ENCODE peak calls at places on chromosome 22, in six cellular contexts. One of them, this sample, is unnamed.

GRCh38 chr22:35721954-35722353 is 4.3 kb downstream of the APOL5 start:
- DNase-seq in GDM1: no peak
- DNase-seq in stimulated activated CD4-positive, alpha-beta T cell treated with anti-CD3 and anti-CD28 coated beads, Interleukin-12 subunit alpha, Interleukin-12 subunit beta, amount 100 ng/mL, for 4 hours: no peak
- DNase-seq in amniotic epithelial cell: no peak
- DNase-seq in HTR-8/SVneo: no peak
- DNase-seq in astrocyte of the spinal cord: no peak
- DNase-seq in this sample: no peak

GRCh38 chr22:26648011-26648497 is 9.3 kb upstream of the MIAT start:
- DNase-seq in GDM1: no peak
- DNase-seq in stimulated activated CD4-positive, alpha-beta T cell treated with anti-CD3 and anti-CD28 coated beads, Interleukin-12 subunit alpha, Interleukin-12 subunit beta, amount 100 ng/mL, for 4 hours: no peak
- DNase-seq in amniotic epithelial cell: no peak
- DNase-seq in HTR-8/SVneo: no peak
- DNase-seq in astrocyte of the spinal cord: no peak
- DNase-seq in this sample: no peak

GRCh38 chr22:26174280-26174679 is 5.0 kb downstream of the SEZ6L start:
- DNase-seq in GDM1: no peak
- DNase-seq in stimulated activated CD4-positive, alpha-beta T cell treated with anti-CD3 and anti-CD28 coated beads, Interleukin-12 subunit alpha, Interleukin-12 subunit beta, amount 100 ng/mL, for 4 hours: no peak
- DNase-seq in amniotic epithelial cell: no peak
- DNase-seq in HTR-8/SVneo: no peak
- DNase-seq in astrocyte of the spinal cord: no peak
- DNase-seq in this sample: no peak

GRCh38 chr22:45585946-45586540 is 83.4 kb downstream of the FBLN1 start:
- DNase-seq in GDM1: no peak
- DNase-seq in stimulated activated CD4-positive, alpha-beta T cell treated with anti-CD3 and anti-CD28 coated beads, Interleukin-12 subunit alpha, Interleukin-12 subunit beta, amount 100 ng/mL, for 4 hours: no peak
- DNase-seq in amniotic epithelial cell: no peak
- DNase-seq in HTR-8/SVneo: no peak
- DNase-seq in astrocyte of the spinal cord: no peak
- DNase-seq in this sample: no peak

GRCh38 chr22:41314821-41315220 is 13.5 kb downstream of the ZC3H7B start:
- DNase-seq in GDM1: no peak
- DNase-seq in stimulated activated CD4-positive, alpha-beta T cell treated with anti-CD3 and anti-CD28 coated beads, Interleukin-12 subunit alpha, Interleukin-12 subunit beta, amount 100 ng/mL, for 4 hours: no peak
- DNase-seq in amniotic epithelial cell: no peak
- DNase-seq in HTR-8/SVneo: no peak
- DNase-seq in astrocyte of the spinal cord: no peak
- DNase-seq in this sample: no peak

GRCh38 chr22:43066844-43067385 is 22.3 kb downstream of the TTLL1 start:
- DNase-seq in GDM1: no peak
- DNase-seq in stimulated activated CD4-positive, alpha-beta T cell treated with anti-CD3 and anti-CD28 coated beads, Interleukin-12 subunit alpha, Interleukin-12 subunit beta, amount 100 ng/mL, for 4 hours: no peak
- DNase-seq in amniotic epithelial cell: peak
- DNase-seq in HTR-8/SVneo: peak
- DNase-seq in astrocyte of the spinal cord: peak
- DNase-seq in this sample: no peak

GRCh38 chr22:49155809-49156580 is 671.7 kb downstream of the BRD1 start:
- DNase-seq in GDM1: no peak
- DNase-seq in stimulated activated CD4-positive, alpha-beta T cell treated with anti-CD3 and anti-CD28 coated beads, Interleukin-12 subunit alpha, Interleukin-12 subunit beta, amount 100 ng/mL, for 4 hours: no peak
- DNase-seq in amniotic epithelial cell: no peak
- DNase-seq in HTR-8/SVneo: no peak
- DNase-seq in astrocyte of the spinal cord: no peak
- DNase-seq in this sample: no peak

GRCh38 chr22:44341431-44342346 is 28.9 kb upstream of the SHISAL1 start:
- DNase-seq in GDM1: no peak
- DNase-seq in stimulated activated CD4-positive, alpha-beta T cell treated with anti-CD3 and anti-CD28 coated beads, Interleukin-12 subunit alpha, Interleukin-12 subunit beta, amount 100 ng/mL, for 4 hours: no peak
- DNase-seq in amniotic epithelial cell: peak
- DNase-seq in HTR-8/SVneo: no peak
- DNase-seq in astrocyte of the spinal cord: peak
- DNase-seq in this sample: no peak

GRCh38 chr22:31730344-31730711 is 19.6 kb downstream of the PRR14L start:
- DNase-seq in GDM1: no peak
- DNase-seq in stimulated activated CD4-positive, alpha-beta T cell treated with anti-CD3 and anti-CD28 coated beads, Interleukin-12 subunit alpha, Interleukin-12 subunit beta, amount 100 ng/mL, for 4 hours: no peak
- DNase-seq in amniotic epithelial cell: no peak
- DNase-seq in HTR-8/SVneo: no peak
- DNase-seq in astrocyte of the spinal cord: no peak
- DNase-seq in this sample: no peak

GRCh38 chr22:50243704-50244419 is 961 bp downstream of the TUBGCP6 start:
- DNase-seq in GDM1: no peak
- DNase-seq in stimulated activated CD4-positive, alpha-beta T cell treated with anti-CD3 and anti-CD28 coated beads, Interleukin-12 subunit alpha, Interleukin-12 subunit beta, amount 100 ng/mL, for 4 hours: no peak
- DNase-seq in amniotic epithelial cell: no peak
- DNase-seq in HTR-8/SVneo: no peak
- DNase-seq in astrocyte of the spinal cord: no peak
- DNase-seq in this sample: no peak

GRCh38 chr22:38131399-38131798 is 20.9 kb upstream of the BAIAP2L2 start:
- DNase-seq in GDM1: no peak
- DNase-seq in stimulated activated CD4-positive, alpha-beta T cell treated with anti-CD3 and anti-CD28 coated beads, Interleukin-12 subunit alpha, Interleukin-12 subunit beta, amount 100 ng/mL, for 4 hours: no peak
- DNase-seq in amniotic epithelial cell: no peak
- DNase-seq in HTR-8/SVneo: no peak
- DNase-seq in astrocyte of the spinal cord: no peak
- DNase-seq in this sample: no peak

GRCh38 chr22:22395230-22395629 is 113.3 kb downstream of the ZNF280B start:
- DNase-seq in GDM1: peak
- DNase-seq in stimulated activated CD4-positive, alpha-beta T cell treated with anti-CD3 and anti-CD28 coated beads, Interleukin-12 subunit alpha, Interleukin-12 subunit beta, amount 100 ng/mL, for 4 hours: no peak
- DNase-seq in amniotic epithelial cell: no peak
- DNase-seq in HTR-8/SVneo: no peak
- DNase-seq in astrocyte of the spinal cord: no peak
- DNase-seq in this sample: no peak

GRCh38 chr22:41781508-41781906 is 19.0 kb upstream of the CCDC134 start:
- DNase-seq in GDM1: no peak
- DNase-seq in stimulated activated CD4-positive, alpha-beta T cell treated with anti-CD3 and anti-CD28 coated beads, Interleukin-12 subunit alpha, Interleukin-12 subunit beta, amount 100 ng/mL, for 4 hours: peak
- DNase-seq in amniotic epithelial cell: no peak
- DNase-seq in HTR-8/SVneo: no peak
- DNase-seq in astrocyte of the spinal cord: no peak
- DNase-seq in this sample: no peak

GRCh38 chr22:30829901-30830550 is 135.4 kb downstream of the OSBP2 start:
- DNase-seq in GDM1: no peak
- DNase-seq in stimulated activated CD4-positive, alpha-beta T cell treated with anti-CD3 and anti-CD28 coated beads, Interleukin-12 subunit alpha, Interleukin-12 subunit beta, amount 100 ng/mL, for 4 hours: no peak
- DNase-seq in amniotic epithelial cell: peak
- DNase-seq in HTR-8/SVneo: peak
- DNase-seq in astrocyte of the spinal cord: peak
- DNase-seq in this sample: no peak

GRCh38 chr22:21942407-21942895 is 10.2 kb downstream of the PPM1F start:
- DNase-seq in GDM1: peak
- DNase-seq in stimulated activated CD4-positive, alpha-beta T cell treated with anti-CD3 and anti-CD28 coated beads, Interleukin-12 subunit alpha, Interleukin-12 subunit beta, amount 100 ng/mL, for 4 hours: no peak
- DNase-seq in amniotic epithelial cell: peak
- DNase-seq in HTR-8/SVneo: peak
- DNase-seq in astrocyte of the spinal cord: peak
- DNase-seq in this sample: peak

GRCh38 chr22:39634530-39635399 is 64.2 kb downstream of the CACNA1I start:
- DNase-seq in GDM1: no peak
- DNase-seq in stimulated activated CD4-positive, alpha-beta T cell treated with anti-CD3 and anti-CD28 coated beads, Interleukin-12 subunit alpha, Interleukin-12 subunit beta, amount 100 ng/mL, for 4 hours: no peak
- DNase-seq in amniotic epithelial cell: peak
- DNase-seq in HTR-8/SVneo: peak
- DNase-seq in astrocyte of the spinal cord: peak
- DNase-seq in this sample: no peak

GRCh38 chr22:38843716-38844660 is at the start of gene NPTXR:
- DNase-seq in GDM1: no peak
- DNase-seq in stimulated activated CD4-positive, alpha-beta T cell treated with anti-CD3 and anti-CD28 coated beads, Interleukin-12 subunit alpha, Interleukin-12 subunit beta, amount 100 ng/mL, for 4 hours: peak
- DNase-seq in amniotic epithelial cell: peak
- DNase-seq in HTR-8/SVneo: peak
- DNase-seq in astrocyte of the spinal cord: no peak
- DNase-seq in this sample: no peak